ENCODE peak calls at places on chromosomes 6 and 20, in seven cellular contexts. J is DMS153; C is mammary epithelial cell; N is ecto neural progenitor cell; B is stimulated activated CD8-positive, alpha-beta memory T cell treated with anti-CD3 and anti-CD28 coated beads, Interleukin-7, amount 100 ng/mL, for 1 hour; S is NCI-H446 treated with DMSO at 0.1 percent for 48 hours; T is CD8-positive, alpha-beta T cell. W is an unnamed sample.
A peak's percentile ranks its signal among the peaks of the same experiment; 100 is the strongest.

GRCh38 chr20:20010639-20011500 is 6.3 kb upstream of the NAA20 start:
- DNase-seq in J (peak; percentile 89), C (no peak), N (no peak), B (no peak), S (peak; percentile 60), T (no peak), W (no peak)

GRCh38 chr6:113082691-113083090 is 735.6 kb downstream of the RFPL4B start:
- DNase-seq in J (no peak), C (no peak), N (no peak), B (no peak), S (no peak), T (no peak), W (no peak)

GRCh38 chr20:4876731-4877130 is 124.6 kb downstream of the SLC23A2 start:
- DNase-seq in J (peak; percentile 61), C (no peak), N (no peak), B (no peak), S (no peak), T (no peak), W (no peak)

GRCh38 chr20:44448753-44449546 is 26.7 kb upstream of the TTPAL start:
- DNase-seq in J (no peak), C (no peak), N (peak; percentile 62), B (no peak), S (no peak), T (no peak), W (no peak)

GRCh38 chr6:105459049-105459448 is 56.2 kb upstream of the PREP start:
- DNase-seq in J (no peak), C (peak; percentile 65), N (no peak), B (no peak), S (no peak), T (peak; percentile 13), W (no peak)

GRCh38 chr6:6820688-6821238 is 232.2 kb downstream of the LY86 start:
- DNase-seq in J (peak; percentile 95), C (peak; percentile 96), N (no peak), B (no peak), S (no peak), T (no peak), W (no peak)

GRCh38 chr6:109484161-109484560 is 1.1 kb upstream of the ZBTB24 start:
- DNase-seq in J (no peak), C (no peak), N (no peak), B (no peak), S (no peak), T (no peak), W (no peak)

GRCh38 chr6:27517928-27518787 is 45.3 kb upstream of the ZNF184 start:
- DNase-seq in J (no peak), C (peak; percentile 8), N (no peak), B (no peak), S (peak; percentile 13), T (no peak), W (no peak)

GRCh38 chr20:47088339-47088738 is 193.7 kb downstream of the EYA2 start:
- DNase-seq in J (no peak), C (no peak), N (no peak), B (no peak), S (no peak), T (no peak), W (no peak)

GRCh38 chr6:31399589-31400466 is 3.6 kb upstream of the MICA start:
- DNase-seq in J (peak; percentile 44), C (peak; percentile 90), N (peak; percentile 85), B (no peak), S (no peak), T (peak; percentile 59), W (peak; percentile 94)

GRCh38 chr6:109062756-109063352 is 31.8 kb downstream of the SESN1 start:
- DNase-seq in J (no peak), C (no peak), N (no peak), B (no peak), S (no peak), T (no peak), W (no peak)

GRCh38 chr20:50744143-50744792 is 12.9 kb downstream of the PARD6B start:
- DNase-seq in J (no peak), C (peak; percentile 89), N (peak; percentile 63), B (no peak), S (peak; percentile 45), T (no peak), W (no peak)

GRCh38 chr20:23446505-23446904 is 6.2 kb downstream of the CST11 start:
- DNase-seq in J (peak; percentile 20), C (no peak), N (peak; percentile 72), B (no peak), S (no peak), T (no peak), W (peak; percentile 33)

GRCh38 chr20:50586531-50587232 is 76.5 kb downstream of the PTPN1 start:
- DNase-seq in J (peak; percentile 31), C (no peak), N (no peak), B (no peak), S (no peak), T (no peak), W (no peak)

GRCh38 chr6:82073484-82073883 is 174.1 kb downstream of the IBTK start:
- DNase-seq in J (peak; percentile 21), C (no peak), N (no peak), B (no peak), S (no peak), T (no peak), W (no peak)

GRCh38 chr20:34815636-34816035 is 9.8 kb downstream of the NCOA6 start:
- DNase-seq in J (no peak), C (no peak), N (no peak), B (no peak), S (no peak), T (no peak), W (no peak)

GRCh38 chr6:10528170-10528981 is 7.2 kb downstream of the GCNT2 start:
- DNase-seq in J (peak; percentile 48), C (no peak), N (no peak), B (no peak), S (no peak), T (peak; percentile 23), W (peak; percentile 74)

GRCh38 chr6:30570263-30570662 is 979 bp upstream of the ABCF1 start:
- DNase-seq in J (no peak), C (no peak), N (no peak), B (no peak), S (no peak), T (no peak), W (no peak)

GRCh38 chr6:4941782-4942672 is 61.8 kb downstream of the RPP40 start:
- DNase-seq in J (no peak), C (peak; percentile 97), N (no peak), B (no peak), S (peak; percentile 79), T (peak; percentile 25), W (peak; percentile 45)

GRCh38 chr6:3749390-3749978 is 2.0 kb downstream of the PXDC1 start:
- DNase-seq in J (peak; percentile 69), C (peak; percentile 46), N (no peak), B (no peak), S (no peak), T (no peak), W (peak; percentile 67)

GRCh38 chr6:106702046-106702445 is 72.7 kb downstream of the QRSL1 start:
- DNase-seq in J (peak; percentile 64), C (no peak), N (no peak), B (no peak), S (no peak), T (no peak), W (no peak)

GRCh38 chr6:107646176-107646575 is 156.3 kb downstream of the SOBP start:
- DNase-seq in J (no peak), C (no peak), N (no peak), B (no peak), S (no peak), T (no peak), W (peak; percentile 58)

GRCh38 chr20:33650753-33651561 is 11.2 kb upstream of the C20orf144 start:
- DNase-seq in J (peak; percentile 48), C (no peak), N (no peak), B (no peak), S (no peak), T (no peak), W (no peak)

GRCh38 chr6:39004801-39005200 is 43.8 kb upstream of the GLP1R start:
- DNase-seq in J (no peak), C (peak; percentile 6), N (no peak), B (no peak), S (no peak), T (no peak), W (no peak)

GRCh38 chr6:162068340-162068739 is 659.2 kb downstream of the PRKN start:
- DNase-seq in J (no peak), C (no peak), N (no peak), B (no peak), S (no peak), T (no peak), W (no peak)

GRCh38 chr6:121835662-121836061 is 400.2 kb downstream of the GJA1 start:
- DNase-seq in J (no peak), C (no peak), N (no peak), B (no peak), S (no peak), T (no peak), W (peak; percentile 58)

GRCh38 chr20:19431308-19431685 is 218.9 kb downstream of the SLC24A3 start:
- DNase-seq in J (no peak), C (no peak), N (no peak), B (no peak), S (no peak), T (no peak), W (no peak)

GRCh38 chr20:51553897-51554504 is 11.5 kb upstream of the NFATC2 start:
- DNase-seq in J (no peak), C (no peak), N (no peak), B (no peak), S (no peak), T (no peak), W (no peak)

GRCh38 chr20:58571942-58572666 is 56.9 kb upstream of the APCDD1L start:
- DNase-seq in J (no peak), C (no peak), N (no peak), B (no peak), S (no peak), T (no peak), W (no peak)

GRCh38 chr20:38143646-38144554 is 21.2 kb downstream of the TGM2 start:
- DNase-seq in J (peak; percentile 22), C (peak; percentile 97), N (no peak), B (no peak), S (no peak), T (no peak), W (peak; percentile 78)

GRCh38 chr6:39897699-39898098 is 36.6 kb downstream of the MOCS1 start:
- DNase-seq in J (peak; percentile 80), C (no peak), N (no peak), B (no peak), S (no peak), T (no peak), W (no peak)

GRCh38 chr20:9613871-9614270 is 99.5 kb downstream of the LAMP5 start:
- DNase-seq in J (no peak), C (no peak), N (no peak), B (no peak), S (no peak), T (no peak), W (no peak)

GRCh38 chr6:134422426-134423231 is 104.7 kb upstream of the SGK1 start:
- DNase-seq in J (no peak), C (peak; percentile 98), N (no peak), B (no peak), S (no peak), T (no peak), W (no peak)

GRCh38 chr20:61135266-61135665 is 116.8 kb upstream of the CDH4 start:
- DNase-seq in J (no peak), C (no peak), N (no peak), B (no peak), S (no peak), T (no peak), W (no peak)

GRCh38 chr20:20399705-20400104 is 31.8 kb downstream of the INSM1 start:
- DNase-seq in J (no peak), C (no peak), N (no peak), B (no peak), S (no peak), T (no peak), W (no peak)

GRCh38 chr6:140758169-140758877 is 1374.4 kb upstream of the GJE1 start:
- DNase-seq in J (no peak), C (no peak), N (no peak), B (no peak), S (no peak), T (no peak), W (no peak)

GRCh38 chr6:43838276-43839036 is 68.4 kb downstream of the VEGFA start:
- DNase-seq in J (no peak), C (peak; percentile 20), N (peak; percentile 74), B (no peak), S (no peak), T (no peak), W (no peak)

GRCh38 chr20:11409526-11409925 is 508.2 kb upstream of the BTBD3 start:
- DNase-seq in J (no peak), C (no peak), N (no peak), B (no peak), S (no peak), T (no peak), W (no peak)

W was measured in upper lobe of left lung.